ENCODE peak calls at places on chromosomes 11 and 22, in five cellular contexts. Z is NB4, W is H9, G is mucosa of descending colon, N is AG09309. S is an unnamed sample.

GRCh38 chr11:125305346-125305745 is 140.8 kb downstream of the PKNOX2 start:
- DNase-seq in N (no peak), G (no peak), W (no peak), Z (no peak), S (no peak)

GRCh38 chr11:76600124-76600655 is 70.4 kb downstream of the LRRC32 start:
- DNase-seq in G (no peak), W (no peak), N (no peak), Z (no peak), S (no peak)

GRCh38 chr11:67558084-67558772 is 25.4 kb upstream of the GSTP1 start:
- DNase-seq in Z (no peak), W (no peak), N (no peak), G (peak), S (peak)

GRCh38 chr11:484616-485015 is 22.4 kb downstream of the RNH1 start:
- DNase-seq in W (no peak), G (no peak), N (no peak), Z (no peak), S (no peak)

GRCh38 chr11:45984192-45984591 is 61.7 kb downstream of the LARGE2 start:
- DNase-seq in G (no peak), N (no peak), Z (no peak), W (no peak), S (no peak)

GRCh38 chr11:8291421-8292350 is 28.0 kb upstream of the LMO1 start:
- DNase-seq in W (peak), N (no peak), G (no peak), Z (no peak), S (no peak)

GRCh38 chr11:44617671-44618461 is 52.4 kb downstream of the CD82 start:
- DNase-seq in W (no peak), Z (no peak), G (no peak), N (no peak), S (no peak)

GRCh38 chr11:73159981-73160777 is 18.1 kb upstream of the FCHSD2 start:
- DNase-seq in N (no peak), G (no peak), W (no peak), Z (no peak), S (no peak)

GRCh38 chr11:86230196-86230813 is 14.2 kb upstream of the EED start:
- DNase-seq in N (no peak), W (no peak), G (no peak), Z (no peak), S (no peak)

GRCh38 chr22:28442951-28443876 is 236.4 kb downstream of the TTC28 start:
- DNase-seq in G (peak), N (no peak), Z (peak), W (peak), S (no peak)

GRCh38 chr22:45612451-45612901 is 59.2 kb upstream of the ATXN10 start:
- DNase-seq in Z (peak), N (peak), G (no peak), W (no peak), S (no peak)

GRCh38 chr11:121696177-121696863 is 243.6 kb upstream of the SORL1-AS1 start:
- DNase-seq in W (no peak), N (no peak), Z (no peak), G (no peak), S (no peak)

GRCh38 chr11:7046474-7046873 is 26.2 kb downstream of the NLRP14 start:
- DNase-seq in W (no peak), N (peak), Z (no peak), G (no peak), S (no peak)

GRCh38 chr22:47891609-47892008 is 1129.2 kb downstream of the TBC1D22A start:
- DNase-seq in Z (no peak), N (no peak), G (no peak), W (no peak), S (no peak)

DNA sequence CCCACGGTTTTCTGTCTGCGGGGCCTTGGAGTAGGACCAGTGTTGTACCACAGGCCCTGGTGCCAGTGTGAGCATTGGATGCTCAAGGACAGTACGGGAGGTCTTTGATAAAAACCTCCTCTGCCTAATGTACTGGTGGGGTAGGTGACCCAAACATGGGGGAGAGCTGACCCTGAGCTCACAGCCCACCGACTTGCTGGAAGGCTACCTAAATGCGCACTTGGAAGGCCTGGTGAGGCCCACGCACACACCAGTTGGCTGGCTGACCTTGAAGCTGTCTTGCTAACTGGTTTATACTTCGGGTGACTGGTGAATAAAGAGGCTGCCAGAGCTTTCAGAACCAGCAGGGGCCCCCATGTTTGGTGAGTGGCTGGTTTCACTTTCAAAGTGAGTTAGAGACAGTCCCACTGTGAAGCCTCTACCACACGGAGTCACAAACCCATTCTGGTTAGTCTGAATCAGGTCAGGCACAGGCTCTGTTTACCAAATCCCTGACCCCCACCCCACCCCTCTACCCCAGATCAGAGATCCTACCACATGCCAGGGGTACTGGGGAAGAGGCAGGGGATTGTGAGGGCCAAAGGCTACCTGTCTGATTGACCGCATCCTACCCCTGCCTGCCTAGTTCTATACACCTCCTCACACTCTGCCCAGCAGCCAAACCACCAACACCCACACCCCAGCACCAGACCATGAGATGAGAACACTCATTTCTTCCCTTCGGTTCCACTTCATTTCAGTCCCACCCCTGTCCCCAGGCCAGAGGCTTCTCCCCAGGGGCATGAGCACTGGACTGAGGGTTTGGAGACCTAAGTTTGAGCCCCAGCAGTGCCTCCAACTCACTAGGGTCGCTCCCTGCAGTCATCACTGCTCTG is 12.7 kb upstream of the IL2RB start:
- DNase-seq in Z (no peak), W (no peak), N (no peak), G (peak), S (peak)
- TF ChIP-seq CTCF in Z (no peak), W (no peak), N (no peak), G (no peak), S (peak)

GRCh38 chr11:114398303-114398920 is 1.9 kb downstream of the C11orf71 start:
- DNase-seq in G (no peak), W (no peak), N (no peak), Z (no peak), S (no peak)

GRCh38 chr11:114397349-114397982 is 2.8 kb downstream of the C11orf71 start:
- DNase-seq in W (no peak), G (no peak), Z (no peak), N (no peak), S (no peak)

GRCh38 chr11:114392735-114393667 is 7.3 kb downstream of the C11orf71 start:
- DNase-seq in Z (no peak), N (no peak), G (no peak), W (no peak), S (no peak)

GRCh38 chr11:114399490-114399889 is 821 bp downstream of the C11orf71 start:
- DNase-seq in Z (no peak), W (no peak), G (no peak), N (no peak), S (no peak)

DNA sequence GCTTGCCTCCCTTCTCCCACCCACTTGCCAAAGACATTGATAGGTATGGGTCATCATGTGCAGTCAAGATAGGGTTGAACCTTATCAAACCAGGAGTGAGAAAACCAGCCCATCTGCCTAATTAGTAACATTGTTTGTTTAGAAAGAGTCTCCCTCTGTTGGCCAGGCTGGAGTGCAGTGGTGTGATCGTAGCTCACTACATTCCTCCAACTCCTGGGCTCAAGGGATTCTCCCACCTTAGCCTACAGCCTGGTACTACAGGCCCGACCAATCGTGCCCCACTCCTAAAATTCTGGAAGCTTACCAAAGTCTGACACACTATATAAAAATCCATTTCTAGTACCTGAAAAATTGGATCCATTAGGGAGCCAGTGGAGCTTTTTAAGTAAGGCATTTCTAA is 4.5 kb downstream of the C11orf71 start:
- DNase-seq in N (no peak), W (peak), Z (no peak), G (no peak), S (no peak)
- TF ChIP-seq CTCF in N (peak), W (peak), Z (peak), G (no peak), S (peak)

DNA sequence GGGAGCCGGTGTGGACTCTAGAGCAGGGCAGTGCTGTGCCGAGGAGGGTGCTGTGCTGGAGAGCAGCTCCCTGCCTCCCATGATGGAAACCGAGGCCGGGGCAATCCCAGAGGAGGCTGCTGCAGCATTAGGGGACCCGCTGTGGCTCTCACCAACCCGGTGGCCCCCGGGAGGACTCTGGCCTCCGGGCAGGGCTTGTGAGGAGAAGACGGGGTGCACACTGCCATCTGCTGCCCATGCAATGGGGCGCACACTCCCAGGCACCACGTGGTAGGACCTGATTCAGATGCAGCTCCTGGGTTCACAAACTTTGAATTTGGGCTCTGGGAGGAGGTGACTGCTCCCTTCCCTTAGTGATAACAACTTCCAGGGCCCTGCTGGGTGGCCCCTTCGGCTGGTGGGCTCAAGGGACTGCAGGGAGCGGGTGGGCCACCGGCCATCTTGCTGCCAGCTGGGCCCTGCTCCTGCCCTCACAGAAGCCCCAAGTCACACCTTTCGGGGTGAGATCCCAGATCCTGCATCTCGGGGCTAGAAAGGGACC is 93.8 kb upstream of the FGF3 start:
- DNase-seq in G (peak), N (no peak), Z (peak), W (peak), S (no peak)
- TF ChIP-seq CTCF in G (peak), N (peak), Z (peak), W (peak), S (peak)

GRCh38 chr11:79438631-79439429 is 2.0 kb downstream of the TENM4 start:
- DNase-seq in N (no peak), G (no peak), W (peak), Z (no peak), S (peak)

GRCh38 chr11:79439430-79439892 is 1.4 kb downstream of the TENM4 start:
- DNase-seq in W (no peak), G (no peak), N (no peak), Z (no peak), S (peak)

GRCh38 chr11:79440451-79441158 is at the start of gene TENM4:
- DNase-seq in N (peak), Z (no peak), G (peak), W (peak), S (peak)

GRCh38 chr11:79439893-79440450 is 858 bp downstream of the TENM4 start:
- DNase-seq in G (peak), W (peak), N (no peak), Z (no peak), S (peak)

DNA sequence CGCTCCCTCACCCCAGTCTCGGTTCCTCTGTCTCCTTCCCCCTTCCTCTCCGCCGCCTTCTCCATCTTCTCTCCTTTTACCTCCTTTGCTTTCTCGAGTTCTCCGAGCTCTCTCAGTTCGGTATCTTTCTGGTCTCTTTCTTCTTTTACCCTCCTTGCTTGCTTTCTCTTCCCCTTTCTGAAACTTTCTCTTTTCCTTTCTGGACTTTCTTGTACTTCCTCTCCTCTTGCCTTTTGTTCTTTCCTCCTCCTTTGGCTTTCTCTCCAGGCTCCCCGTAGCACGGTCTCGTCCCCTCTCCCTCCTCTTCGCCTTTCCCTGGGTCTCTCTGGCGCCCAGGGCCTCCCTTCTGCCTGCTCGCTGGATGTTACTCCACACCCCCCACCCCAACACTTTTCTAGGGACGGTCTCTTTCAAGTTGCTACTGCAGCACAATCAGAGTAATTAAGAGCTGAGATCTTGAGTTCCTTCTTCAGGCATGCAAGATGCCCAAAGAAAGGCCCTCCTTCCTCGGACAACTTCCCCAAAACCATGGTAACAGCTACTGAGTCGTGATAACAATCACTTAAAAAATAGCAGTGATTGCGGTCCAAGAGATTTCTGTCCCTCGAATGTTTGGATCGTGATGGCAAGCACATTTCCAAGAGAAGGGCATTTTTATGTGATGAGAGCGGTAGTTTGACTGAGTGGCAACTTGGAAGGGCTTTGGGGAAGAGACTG is 487 bp upstream of the TENM4 start:
- DNase-seq in W (peak), N (no peak), G (no peak), Z (peak), S (peak)
- TF ChIP-seq CTCF in W (no peak), N (no peak), G (no peak), Z (no peak), S (no peak)

DNA sequence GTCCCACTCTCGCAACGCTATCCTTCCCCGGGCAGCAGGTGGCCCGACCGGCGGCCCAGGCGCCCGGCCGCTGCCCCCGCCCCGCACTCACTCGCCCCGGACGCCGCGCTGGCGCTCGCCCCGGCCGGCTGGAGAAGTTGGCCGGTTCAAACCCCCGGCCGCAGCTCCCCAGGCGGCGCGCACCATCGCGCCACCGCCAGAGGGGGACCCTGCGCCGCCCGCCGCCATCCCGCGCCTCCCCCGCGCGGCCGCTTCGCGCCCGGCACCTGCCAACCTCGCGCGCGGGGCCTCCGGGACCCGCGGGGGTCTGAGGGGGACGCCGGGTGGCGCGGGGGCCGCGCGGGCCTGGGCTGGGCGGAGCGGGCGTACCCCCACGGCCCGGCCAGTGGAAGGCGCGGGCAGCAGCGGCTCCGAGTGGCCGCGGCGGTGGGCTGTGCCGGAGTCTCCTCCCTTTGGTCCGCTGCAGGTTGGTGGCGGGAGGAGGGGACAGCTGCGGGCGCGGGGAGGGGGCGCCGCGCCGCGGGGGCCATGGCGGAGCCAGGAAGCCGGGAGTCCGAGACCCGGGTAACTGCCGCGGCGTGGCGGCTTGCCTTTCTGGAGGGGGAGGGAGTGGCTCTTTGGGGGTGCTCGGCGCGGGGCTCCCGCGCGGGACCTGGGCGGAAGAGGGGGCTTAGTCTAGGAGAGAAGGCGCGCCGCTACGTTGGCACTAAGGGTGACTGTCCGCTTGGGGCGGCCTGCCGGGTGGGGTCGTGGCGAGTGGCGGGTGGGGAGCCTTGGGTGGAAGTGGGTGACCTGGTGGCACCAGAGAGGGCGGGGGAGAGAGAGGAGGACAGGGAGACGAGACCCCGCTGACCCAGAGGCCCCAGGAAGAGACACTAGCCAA is at the start of the genes MPST and TST:
- DNase-seq in W (peak), Z (peak), N (no peak), G (peak), S (peak)
- TF ChIP-seq CTCF in W (peak), Z (no peak), N (no peak), G (no peak), S (peak)

GRCh38 chr11:83219095-83219494 is 25.6 kb downstream of the ANKRD42 start:
- DNase-seq in W (peak), G (no peak), Z (peak), N (no peak), S (no peak)
- TF ChIP-seq CTCF in W (peak), G (no peak), Z (peak), N (peak), S (peak)

S was measured in GM06990.